ENCODE peak calls at places on chromosome 12, in seven cellular contexts. K is suprapubic skin, X is PC-3, E is tibial nerve, D is testis, A is OCI-LY7, J is thoracic aorta. T is an unnamed sample. For H3K4me1, the result is how much of the 10 kb centered on the place peaks cover.

GRCh38 chr12:105352049-105352448 is 21.6 kb downstream of the C12orf75 start:
- DNase-seq in K (no peak), X (no peak), E (no peak), D (no peak), A (peak), J (no peak), T (no peak)

GRCh38 chr12:9341260-9341585 is 133.0 kb upstream of the PZP start:
- DNase-seq in K (no peak), X (no peak), E (no peak), D (no peak), A (no peak), J (no peak), T (no peak)

GRCh38 chr12:100716658-100716948 is 78.0 kb upstream of the ANO4 start:
- DNase-seq in K (no peak), X (no peak), E (no peak), D (no peak), A (no peak), J (no peak), T (no peak)

GRCh38 chr12:109336593-109336992 is 11.1 kb upstream of the MYO1H start:
- DNase-seq in K (no peak), X (no peak), E (no peak), D (no peak), A (no peak), J (no peak), T (no peak)

GRCh38 chr12:101086490-101086889 is 123.5 kb downstream of the SLC5A8 start:
- DNase-seq in K (no peak), X (peak), E (no peak), D (no peak), A (no peak), J (no peak), T (no peak)

GRCh38 chr12:76152161-76152807 is 67.8 kb upstream of the NAP1L1 start:
- DNase-seq in K (no peak), X (no peak), E (no peak), D (no peak), A (no peak), J (no peak), T (no peak)

GRCh38 chr12:12714276-12715001 is 2.7 kb upstream of the CDKN1B start:
- DNase-seq in K (no peak), X (peak), E (no peak), D (peak), A (peak), J (no peak), T (peak)

GRCh38 chr12:54128466-54128865 is 60.3 kb downstream of the SMUG1 start:
- DNase-seq in K (no peak), X (no peak), E (no peak), D (no peak), A (no peak), J (no peak), T (no peak)

GRCh38 chr12:15808250-15808971 is 19.2 kb upstream of the EPS8 start:
- DNase-seq in K (no peak), X (no peak), E (no peak), D (no peak), A (no peak), J (no peak), T (no peak)

GRCh38 chr12:92757599-92758121 is 54.9 kb downstream of the PLEKHG7 start:
- DNase-seq in K (no peak), X (no peak), E (no peak), D (no peak), A (peak), J (no peak), T (no peak)

GRCh38 chr12:31245822-31246469 is 80.0 kb downstream of the SINHCAF start:
- DNase-seq in K (no peak), X (no peak), E (no peak), D (no peak), A (peak), J (no peak), T (peak)

GRCh38 chr12:115857923-115858322 is 419.6 kb downstream of the MED13L start:
- DNase-seq in K (no peak), X (no peak), E (no peak), D (no peak), A (no peak), J (no peak), T (peak)

GRCh38 chr12:126362964-126363363 is 1297.7 kb downstream of the AACS start:
- DNase-seq in K (no peak), X (no peak), E (no peak), D (peak), A (no peak), J (no peak), T (no peak)

GRCh38 chr12:39224971-39225370 is 217.9 kb downstream of the KIF21A start:
- DNase-seq in K (no peak), X (no peak), E (no peak), D (no peak), A (no peak), J (no peak), T (no peak)

GRCh38 chr12:51678086-51678724 is 87.2 kb downstream of the SCN8A start:
- DNase-seq in K (no peak), X (peak), E (no peak), D (peak), A (peak), J (no peak), T (no peak)

GRCh38 chr12:3320881-3321509 is 170.0 kb upstream of the PRMT8 start:
- DNase-seq in K (no peak), X (no peak), E (no peak), D (no peak), A (no peak), J (no peak), T (no peak)

GRCh38 chr12:68479261-68479581 is 131.5 kb upstream of the RAP1B start:
- DNase-seq in K (no peak), X (no peak), E (no peak), D (no peak), A (no peak), J (no peak), T (no peak)

GRCh38 chr12:124660846-124661245 is 93.4 kb upstream of the NCOR2 start:
- DNase-seq in K (no peak), X (no peak), E (no peak), D (no peak), A (no peak), J (no peak), T (peak)

GRCh38 chr12:92088802-92089201 is 56.8 kb downstream of the BTG1 start:
- DNase-seq in K (no peak), X (no peak), E (no peak), D (no peak), A (no peak), J (no peak), T (no peak)

GRCh38 chr12:14213542-14213941 is 151.9 kb upstream of the ATF7IP start:
- DNase-seq in K (no peak), X (peak), E (no peak), D (no peak), A (no peak), J (no peak), T (no peak)

GRCh38 chr12:51318846-51319570 is 5.0 kb downstream of the BIN2 start:
- DNase-seq in K (no peak), X (peak), E (no peak), D (no peak), A (peak), J (no peak), T (no peak)

DNA sequence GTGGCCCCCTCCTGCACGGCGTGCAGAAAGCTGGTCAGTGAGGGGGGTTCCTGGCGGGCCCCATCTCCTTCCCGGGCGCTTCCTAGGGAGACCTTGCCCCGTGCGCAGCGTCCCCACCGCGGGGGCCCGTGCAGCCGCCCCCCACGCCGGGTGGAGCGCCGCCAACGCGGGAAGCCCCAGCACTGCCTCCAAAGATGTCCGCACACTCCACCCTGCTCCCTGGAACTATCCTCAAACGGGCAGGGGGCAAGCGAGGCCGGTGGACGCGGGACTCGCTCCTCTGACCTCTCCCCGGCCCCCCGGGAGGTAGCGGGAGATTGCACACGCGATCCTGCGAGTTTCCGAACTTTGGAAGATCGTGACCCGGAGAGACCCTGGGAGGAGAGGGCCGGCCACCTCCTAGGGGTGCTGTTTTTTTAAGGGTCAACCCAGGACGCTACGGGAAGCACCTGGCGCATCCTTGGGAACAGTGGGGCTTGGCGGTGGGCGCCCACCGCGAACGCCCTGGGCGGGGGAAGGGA is 1.5 kb upstream of the FZD10 start:
- DNase-seq in K (no peak), X (no peak), E (no peak), D (no peak), A (no peak), J (no peak), T (no peak)
- H3K4me3 ChIP-seq in K (peak), X (no peak), E (peak), D (peak), A (no peak), J (peak), T (no peak)

DNA sequence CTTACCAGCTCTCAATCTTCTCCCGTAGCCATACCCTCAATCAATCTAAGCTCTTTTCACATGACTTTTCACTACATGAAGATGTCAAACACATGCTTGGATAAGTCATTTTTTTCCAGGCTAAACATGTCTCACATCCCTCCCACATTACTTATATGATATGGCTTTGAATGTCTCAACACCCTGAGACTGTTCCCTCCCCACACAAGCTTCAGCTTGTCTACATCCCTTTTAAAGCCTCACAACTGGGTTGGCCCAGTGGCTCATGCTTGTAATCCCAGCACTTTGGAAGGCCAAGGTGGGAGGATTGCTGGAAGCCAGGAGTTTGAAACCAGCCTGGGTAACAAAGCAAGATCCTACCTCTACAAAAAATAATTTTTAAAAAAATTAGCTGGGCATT is 18.5 kb downstream of the ANAPC5 start:
- DNase-seq in K (no peak), X (no peak), E (no peak), D (no peak), A (no peak), J (no peak), T (no peak)
- H3K4me1 ChIP-seq in K (under half), X (under half), E (under half), D (under half), A (under half), J (under half), T (under half)

DNA sequence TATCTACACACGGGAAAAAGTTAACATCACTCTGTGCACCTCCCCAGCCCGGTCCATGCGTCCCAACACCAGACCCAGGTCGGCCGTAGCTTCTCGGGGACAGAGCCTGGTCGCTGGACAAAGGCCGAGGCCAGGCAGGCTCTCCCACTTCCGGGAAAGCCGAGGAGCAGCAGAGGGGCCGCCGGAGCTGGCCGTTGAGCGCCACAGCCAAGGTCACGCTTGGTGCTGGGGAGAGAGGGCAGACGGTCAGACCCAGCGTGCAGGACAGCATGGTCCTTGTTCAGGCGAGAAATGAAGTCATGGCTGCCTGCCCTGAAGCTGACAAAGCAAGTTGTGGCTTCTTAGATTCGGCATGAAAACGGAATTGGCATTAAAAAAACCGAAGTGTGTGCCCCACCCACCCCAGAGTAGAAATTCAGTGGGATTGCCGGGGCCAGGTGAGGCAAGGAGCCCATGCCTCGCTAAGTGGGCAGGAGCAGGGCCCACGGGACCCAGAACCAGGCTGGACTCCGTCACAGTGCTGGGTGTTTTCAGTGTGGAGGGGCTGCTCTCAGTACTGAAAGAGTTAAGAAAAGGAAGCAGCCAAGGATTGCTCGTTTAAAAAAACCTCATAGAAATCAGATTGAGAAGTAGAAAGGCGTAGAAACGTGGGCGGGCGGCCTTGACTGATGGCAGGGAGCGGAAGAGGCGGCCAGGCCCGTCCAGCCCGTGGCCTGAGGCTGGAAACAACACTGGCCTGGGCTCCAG is 4.3 kb downstream of the ARL6IP4 start:
- DNase-seq in K (no peak), X (no peak), E (no peak), D (peak), A (no peak), J (no peak), T (peak)
- H3K27ac ChIP-seq in K (peak), X (no peak), E (peak), D (peak), A (no peak), J (peak), T (peak)

DNA sequence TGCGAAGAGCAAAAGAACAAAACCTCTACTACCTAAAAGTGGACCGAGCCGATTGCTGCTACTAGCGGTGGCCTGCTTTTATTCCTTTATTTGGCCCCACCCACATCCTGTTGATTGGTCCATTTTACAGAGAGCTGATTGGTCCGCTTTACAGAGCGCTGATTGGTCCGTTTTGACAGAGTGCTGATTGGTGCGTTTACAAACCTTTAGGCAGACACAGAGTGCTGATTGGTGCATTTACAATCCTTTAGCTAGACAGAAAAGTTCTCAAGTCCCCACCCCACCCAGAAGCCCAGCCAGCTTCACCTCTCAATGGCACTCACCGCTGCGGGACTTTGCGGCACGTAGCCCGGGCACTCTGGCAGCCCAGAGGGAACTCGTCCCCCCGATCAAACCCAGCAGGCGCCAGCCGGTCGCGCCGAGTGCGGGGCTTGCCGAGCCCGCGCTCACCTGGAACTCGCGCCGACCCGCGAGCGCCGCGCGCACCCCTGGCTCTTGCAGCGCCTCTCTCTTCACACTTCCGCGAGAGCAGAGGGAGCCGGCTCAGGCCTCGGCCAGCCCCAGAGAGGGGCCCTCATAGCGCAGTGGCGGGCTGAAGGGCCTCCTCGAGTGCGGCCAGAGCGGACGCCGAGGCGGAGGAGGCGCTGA is 8.7 kb upstream of the FGD4 start:
- DNase-seq in K (no peak), X (no peak), E (no peak), D (peak), A (no peak), J (no peak), T (no peak)
- H3K4me3 ChIP-seq in K (peak), X (no peak), E (peak), D (peak), A (no peak), J (peak), T (peak)

DNA sequence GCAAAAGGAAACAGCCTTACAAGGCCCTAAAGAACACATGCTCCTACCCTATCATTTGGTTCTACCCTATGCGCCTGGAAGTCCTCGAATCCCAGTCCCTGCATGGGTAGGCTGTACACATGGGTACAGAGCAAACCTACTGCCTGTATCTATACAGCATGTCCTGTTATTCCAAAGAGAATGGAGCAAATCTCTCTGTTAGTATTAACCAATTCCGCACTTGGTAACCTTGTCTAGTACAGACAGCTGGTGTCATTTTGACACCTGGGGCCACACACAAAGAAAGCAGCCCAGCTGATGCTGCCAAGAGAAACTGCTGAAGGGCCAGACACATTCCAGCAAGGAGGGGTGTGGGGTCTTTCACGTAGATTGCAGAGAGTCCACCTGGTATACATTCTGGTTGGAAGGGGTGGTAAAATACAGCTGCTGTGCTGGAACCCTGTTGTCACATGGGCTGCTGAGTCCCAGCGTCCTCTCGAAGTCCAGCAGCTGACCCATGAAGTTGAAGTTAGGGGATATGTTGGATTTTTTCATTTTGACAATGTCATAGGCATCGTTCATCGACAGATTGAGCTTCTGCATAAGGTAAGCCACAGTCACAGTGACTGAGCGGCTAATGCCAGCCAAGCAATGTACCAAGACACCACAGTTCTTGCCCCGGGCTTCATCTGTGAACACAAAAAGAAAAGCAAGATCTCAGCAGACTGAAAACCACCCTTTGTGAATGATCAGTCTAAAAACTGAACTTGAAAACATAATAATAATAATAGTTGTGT is 3.2 kb downstream of the DUSP6 start:
- DNase-seq in K (no peak), X (no peak), E (no peak), D (no peak), A (no peak), J (no peak), T (no peak)
- H3K4me1 ChIP-seq in K (half or more), X (under half), E (under half), D (under half), A (half or more), J (under half), T (under half)

GRCh38 chr12:25435431-25435830 is 117.7 kb downstream of the LMNTD1 start:
- DNase-seq in K (no peak), X (no peak), E (no peak), D (no peak), A (no peak), J (no peak), T (no peak)

GRCh38 chr12:25436206-25436912 is 116.7 kb downstream of the LMNTD1 start:
- DNase-seq in K (no peak), X (peak), E (no peak), D (peak), A (peak), J (no peak), T (peak)

GRCh38 chr12:25433581-25434325 is 119.3 kb downstream of the LMNTD1 start:
- DNase-seq in K (no peak), X (peak), E (no peak), D (no peak), A (no peak), J (no peak), T (no peak)

GRCh38 chr12:25434493-25434892 is 118.6 kb downstream of the LMNTD1 start:
- DNase-seq in K (no peak), X (no peak), E (no peak), D (no peak), A (no peak), J (no peak), T (no peak)

GRCh38 chr12:25433024-25433423 is 120.1 kb downstream of the LMNTD1 start:
- DNase-seq in K (no peak), X (no peak), E (no peak), D (no peak), A (no peak), J (no peak), T (no peak)
- H3K27ac ChIP-seq in K (no peak), X (no peak), E (no peak), D (no peak), A (no peak), J (no peak), T (no peak)

DNA sequence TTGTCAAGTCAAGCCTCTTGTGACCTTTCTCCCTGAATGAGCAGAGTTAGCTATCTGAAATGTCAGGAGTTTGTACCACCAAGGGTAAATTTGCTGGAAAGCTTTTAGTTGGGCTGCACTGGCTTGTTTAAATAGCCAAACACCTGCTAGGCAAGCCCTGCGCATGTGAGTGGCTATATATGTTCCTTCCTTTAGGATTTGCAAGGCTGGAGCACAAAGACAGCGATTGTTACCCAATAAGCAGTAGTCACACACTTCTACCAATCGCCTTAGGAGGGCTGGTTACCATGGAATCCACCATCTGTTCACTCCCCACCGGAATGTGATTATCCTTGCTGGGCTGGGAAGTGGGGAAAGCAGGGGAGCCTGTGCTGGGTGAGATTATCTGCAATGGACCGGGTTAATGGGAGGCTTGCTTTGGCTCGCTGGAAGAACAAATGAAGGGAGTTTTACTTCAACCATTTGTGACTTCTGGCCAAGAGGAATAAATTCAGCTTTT is 102.5 kb downstream of the FGD4 start:
- DNase-seq in K (no peak), X (no peak), E (no peak), D (peak), A (no peak), J (no peak), T (no peak)
- H3K4me3 ChIP-seq in K (peak), X (no peak), E (peak), D (peak), A (no peak), J (peak), T (peak)

T was measured in right cardiac atrium.